ENCODE peak calls at places on chromosomes 6 and 20, in four cellular contexts. One of them, this sample, is unnamed.

GRCh38 chr6:96301023-96301422 is 220.6 kb upstream of the UFL1 start:
- DNase-seq in H9: no peak
- DNase-seq in neuronal stem cell: no peak
- DNase-seq in mesenchymal stem cell: no peak
- DNase-seq in this sample: no peak

GRCh38 chr6:75892384-75892783 is 143.3 kb downstream of the MYO6 start:
- DNase-seq in neuronal stem cell: no peak
- DNase-seq in mesenchymal stem cell: no peak
- DNase-seq in H9: no peak
- DNase-seq in this sample: no peak

GRCh38 chr6:131597448-131597847 is 24.4 kb downstream of the ARG1 start:
- DNase-seq in H9: no peak
- DNase-seq in mesenchymal stem cell: peak; percentile 5
- DNase-seq in neuronal stem cell: no peak
- DNase-seq in this sample: no peak

GRCh38 chr20:57509665-57510237 is 15.2 kb downstream of the CTCFL start:
- DNase-seq in H9: peak; percentile 43
- DNase-seq in mesenchymal stem cell: no peak
- DNase-seq in neuronal stem cell: no peak
- DNase-seq in this sample: no peak

GRCh38 chr6:159727717-159728440 is 573 bp downstream of the WTAP start:
- DNase-seq in neuronal stem cell: peak; percentile 38
- DNase-seq in mesenchymal stem cell: peak; percentile 60
- DNase-seq in H9: no peak
- DNase-seq in this sample: no peak

GRCh38 chr6:91864911-91865310 is 1278.0 kb upstream of the MAP3K7 start:
- DNase-seq in neuronal stem cell: no peak
- DNase-seq in H9: no peak
- DNase-seq in mesenchymal stem cell: no peak
- DNase-seq in this sample: no peak

GRCh38 chr6:76940186-76940585 is 523.1 kb downstream of the HTR1B start:
- DNase-seq in H9: no peak
- DNase-seq in mesenchymal stem cell: no peak
- DNase-seq in neuronal stem cell: no peak
- DNase-seq in this sample: no peak

GRCh38 chr6:158154816-158155215 is 13.2 kb downstream of the SERAC1 start:
- DNase-seq in mesenchymal stem cell: no peak
- DNase-seq in H9: no peak
- DNase-seq in neuronal stem cell: no peak
- DNase-seq in this sample: no peak

GRCh38 chr6:26304213-26305096 is 60.5 kb upstream of the BTN3A2 start:
- DNase-seq in neuronal stem cell: no peak
- DNase-seq in mesenchymal stem cell: peak; percentile 83
- DNase-seq in H9: no peak
- DNase-seq in this sample: no peak

GRCh38 chr6:103937389-103937788 is 922.3 kb downstream of the HACE1 start:
- DNase-seq in mesenchymal stem cell: no peak
- DNase-seq in neuronal stem cell: no peak
- DNase-seq in H9: no peak
- DNase-seq in this sample: no peak

GRCh38 chr6:162442675-162443074 is 284.9 kb downstream of the PRKN start:
- DNase-seq in neuronal stem cell: peak; percentile 41
- DNase-seq in mesenchymal stem cell: peak; percentile 8
- DNase-seq in H9: peak; percentile 73
- DNase-seq in this sample: peak; percentile 62

GRCh38 chr6:128767150-128767549 is 115.8 kb upstream of the LAMA2 start:
- DNase-seq in H9: no peak
- DNase-seq in mesenchymal stem cell: no peak
- DNase-seq in neuronal stem cell: no peak
- DNase-seq in this sample: no peak

GRCh38 chr6:4774715-4775590 is 1.3 kb upstream of the CDYL start:
- DNase-seq in mesenchymal stem cell: no peak
- DNase-seq in H9: peak; percentile 47
- DNase-seq in neuronal stem cell: no peak
- DNase-seq in this sample: peak; percentile 73

GRCh38 chr6:20350215-20350614 is 51.5 kb upstream of the E2F3 start:
- DNase-seq in mesenchymal stem cell: peak; percentile 87
- DNase-seq in H9: no peak
- DNase-seq in neuronal stem cell: no peak
- DNase-seq in this sample: no peak
- H2BK12ac ChIP-seq in mesenchymal stem cell: no peak overlapping the region
- H2BK12ac ChIP-seq in H9: no peak overlapping the region
- H2BK12ac ChIP-seq in neuronal stem cell: no peak overlapping the region
- H2BK12ac ChIP-seq in this sample: no peak overlapping the region

DNA sequence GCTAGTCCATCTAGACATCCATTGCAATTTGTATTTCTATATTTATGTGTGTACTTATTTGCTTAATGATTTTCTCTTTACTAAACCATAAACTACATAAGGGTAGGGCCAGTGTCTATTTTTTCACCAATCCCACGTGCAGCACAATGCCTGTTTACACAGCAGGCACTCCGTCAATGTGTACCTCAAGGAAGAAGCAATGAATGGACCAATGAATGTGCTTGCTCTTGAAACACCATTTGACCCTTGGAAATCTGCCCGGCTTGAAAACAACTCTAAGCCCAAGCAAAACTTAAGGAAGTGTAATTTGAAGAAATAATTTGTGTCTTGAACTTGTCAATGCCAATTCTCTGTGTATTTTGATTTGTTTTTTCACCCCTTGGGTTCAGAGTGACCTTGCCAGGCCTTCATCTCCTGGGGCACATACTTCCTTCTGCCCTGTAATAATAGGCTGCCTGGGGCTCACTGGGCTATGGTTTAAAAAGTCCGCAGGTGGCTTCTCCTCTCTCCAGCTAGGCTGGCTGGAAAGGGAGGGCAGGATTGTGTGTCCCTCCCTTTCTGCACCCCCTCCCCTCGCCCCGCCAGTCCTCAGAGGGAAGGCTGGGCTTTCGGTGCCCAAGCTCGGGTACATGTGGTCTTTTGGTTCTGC is 140.8 kb upstream of the ARMC2 start:
- DNase-seq in mesenchymal stem cell: no peak
- DNase-seq in neuronal stem cell: no peak
- DNase-seq in H9: peak; percentile 22
- DNase-seq in this sample: no peak
- H2BK12ac ChIP-seq in mesenchymal stem cell: no peak overlapping the region
- H2BK12ac ChIP-seq in neuronal stem cell: no peak overlapping the region
- H2BK12ac ChIP-seq in H9: no peak overlapping the region
- H2BK12ac ChIP-seq in this sample: no peak overlapping the region

DNA sequence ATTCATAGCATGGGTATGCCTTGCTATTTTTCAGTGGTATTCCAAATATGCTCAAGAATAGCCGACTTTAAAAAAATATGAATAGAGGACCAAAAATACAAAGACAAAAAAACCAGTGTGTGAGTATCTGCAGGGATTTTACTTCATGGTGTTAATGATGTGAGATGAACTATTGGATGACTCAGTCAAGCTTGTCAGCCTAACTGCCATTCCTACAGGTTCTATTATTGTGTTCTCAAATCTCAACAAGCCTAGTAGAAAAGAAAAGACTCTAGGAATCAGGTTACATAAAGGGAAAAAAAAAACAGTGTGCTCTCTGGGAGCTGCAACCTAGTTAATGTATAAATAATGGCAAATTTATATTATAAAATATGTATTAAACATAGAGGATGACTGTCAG is 588.4 kb upstream of the BTBD3 start:
- DNase-seq in neuronal stem cell: no peak
- DNase-seq in H9: no peak
- DNase-seq in mesenchymal stem cell: no peak
- DNase-seq in this sample: no peak
- H2BK12ac ChIP-seq in neuronal stem cell: no peak overlapping the region
- H2BK12ac ChIP-seq in H9: no peak overlapping the region
- H2BK12ac ChIP-seq in mesenchymal stem cell: no peak overlapping the region
- H2BK12ac ChIP-seq in this sample: no peak overlapping the region

GRCh38 chr20:50278377-50278683 is 87.7 kb downstream of the CEBPB start:
- DNase-seq in mesenchymal stem cell: no peak
- DNase-seq in neuronal stem cell: no peak
- DNase-seq in H9: no peak
- DNase-seq in this sample: no peak
- H2BK12ac ChIP-seq in mesenchymal stem cell: peak overlapping the region; percentile 85
- H2BK12ac ChIP-seq in neuronal stem cell: no peak overlapping the region
- H2BK12ac ChIP-seq in H9: no peak overlapping the region
- H2BK12ac ChIP-seq in this sample: no peak overlapping the region

GRCh38 chr6:168625602-168626001 is 184.6 kb downstream of the SMOC2 start:
- DNase-seq in H9: no peak
- DNase-seq in mesenchymal stem cell: no peak
- DNase-seq in neuronal stem cell: no peak
- DNase-seq in this sample: no peak
- H2BK12ac ChIP-seq in H9: no peak overlapping the region
- H2BK12ac ChIP-seq in mesenchymal stem cell: no peak overlapping the region
- H2BK12ac ChIP-seq in neuronal stem cell: no peak overlapping the region
- H2BK12ac ChIP-seq in this sample: no peak overlapping the region

GRCh38 chr6:90369651-90370050 is 73.0 kb upstream of the BACH2 start:
- DNase-seq in H9: no peak
- DNase-seq in neuronal stem cell: no peak
- DNase-seq in mesenchymal stem cell: no peak
- DNase-seq in this sample: no peak

GRCh38 chr6:90369024-90369519 is 72.4 kb upstream of the BACH2 start:
- DNase-seq in H9: peak; percentile 68
- DNase-seq in neuronal stem cell: peak; percentile 56
- DNase-seq in mesenchymal stem cell: peak; percentile 100
- DNase-seq in this sample: peak; percentile 27

GRCh38 chr6:90368601-90369000 is 72.0 kb upstream of the BACH2 start:
- DNase-seq in mesenchymal stem cell: no peak
- DNase-seq in neuronal stem cell: no peak
- DNase-seq in H9: no peak
- DNase-seq in this sample: no peak

GRCh38 chr6:90365565-90366219 is 69.0 kb upstream of the BACH2 start:
- DNase-seq in neuronal stem cell: no peak
- DNase-seq in H9: no peak
- DNase-seq in mesenchymal stem cell: no peak
- DNase-seq in this sample: no peak

GRCh38 chr6:90368001-90368400 is 71.4 kb upstream of the BACH2 start:
- DNase-seq in mesenchymal stem cell: no peak
- DNase-seq in neuronal stem cell: no peak
- DNase-seq in H9: no peak
- DNase-seq in this sample: no peak
- H2BK12ac ChIP-seq in mesenchymal stem cell: no peak overlapping the region
- H2BK12ac ChIP-seq in neuronal stem cell: no peak overlapping the region
- H2BK12ac ChIP-seq in H9: no peak overlapping the region
- H2BK12ac ChIP-seq in this sample: no peak overlapping the region

GRCh38 chr6:113631616-113632015 is 225.5 kb upstream of the MARCKS start:
- DNase-seq in H9: no peak
- DNase-seq in neuronal stem cell: no peak
- DNase-seq in mesenchymal stem cell: no peak
- DNase-seq in this sample: no peak
- H2BK12ac ChIP-seq in H9: no peak overlapping the region
- H2BK12ac ChIP-seq in neuronal stem cell: no peak overlapping the region
- H2BK12ac ChIP-seq in mesenchymal stem cell: no peak overlapping the region
- H2BK12ac ChIP-seq in this sample: no peak overlapping the region

GRCh38 chr6:39191236-39191930 is 37.9 kb downstream of the KCNK5 start:
- DNase-seq in neuronal stem cell: no peak
- DNase-seq in mesenchymal stem cell: no peak
- DNase-seq in H9: no peak
- DNase-seq in this sample: no peak
- H2BK12ac ChIP-seq in neuronal stem cell: peak overlapping the region; percentile 42
- H2BK12ac ChIP-seq in mesenchymal stem cell: no peak overlapping the region
- H2BK12ac ChIP-seq in H9: no peak overlapping the region
- H2BK12ac ChIP-seq in this sample: no peak overlapping the region

This sample was measured in H1.